ENCODE peak calls at places on chromosome 20, in ten cellular contexts. One of them, this sample, is unnamed. For H3K27me3 and H3K36me3, the result is how much of the 10 kb centered on the place peaks cover.

GRCh38 chr20:16576219-16576618 is 3.0 kb upstream of the KIF16B start:
- DNase-seq in right lobe of liver: no peak
- DNase-seq in ovary: no peak
- DNase-seq in upper lobe of right lung: no peak
- DNase-seq in cardiac muscle cell: no peak
- DNase-seq in fibroblast of lung: no peak
- DNase-seq in adrenal gland: no peak
- DNase-seq in left ventricle myocardium inferior: no peak
- DNase-seq in stomach: no peak
- DNase-seq in PC-9: no peak
- DNase-seq in this sample: no peak

GRCh38 chr20:6829510-6830116 is 62.1 kb downstream of the BMP2 start:
- DNase-seq in PC-9: no peak
- DNase-seq in stomach: no peak
- DNase-seq in fibroblast of lung: peak
- DNase-seq in upper lobe of right lung: no peak
- DNase-seq in cardiac muscle cell: no peak
- DNase-seq in left ventricle myocardium inferior: no peak
- DNase-seq in ovary: no peak
- DNase-seq in adrenal gland: no peak
- DNase-seq in right lobe of liver: no peak
- DNase-seq in this sample: no peak

GRCh38 chr20:10454135-10454750 is 19.1 kb downstream of the SLX4IP start:
- DNase-seq in fibroblast of lung: no peak
- DNase-seq in cardiac muscle cell: no peak
- DNase-seq in upper lobe of right lung: no peak
- DNase-seq in ovary: no peak
- DNase-seq in adrenal gland: no peak
- DNase-seq in stomach: no peak
- DNase-seq in right lobe of liver: no peak
- DNase-seq in left ventricle myocardium inferior: no peak
- DNase-seq in PC-9: no peak
- DNase-seq in this sample: no peak

GRCh38 chr20:60403105-60403741 is 445.0 kb downstream of the CDH26 start:
- DNase-seq in upper lobe of right lung: no peak
- DNase-seq in ovary: no peak
- DNase-seq in stomach: no peak
- DNase-seq in left ventricle myocardium inferior: no peak
- DNase-seq in fibroblast of lung: no peak
- DNase-seq in cardiac muscle cell: no peak
- DNase-seq in adrenal gland: no peak
- DNase-seq in right lobe of liver: no peak
- DNase-seq in PC-9: no peak
- DNase-seq in this sample: no peak

GRCh38 chr20:34473262-34473883 is 42.8 kb upstream of the DYNLRB1 start:
- DNase-seq in adrenal gland: no peak
- DNase-seq in upper lobe of right lung: no peak
- DNase-seq in stomach: no peak
- DNase-seq in right lobe of liver: no peak
- DNase-seq in PC-9: no peak
- DNase-seq in left ventricle myocardium inferior: peak
- DNase-seq in ovary: peak
- DNase-seq in cardiac muscle cell: peak
- DNase-seq in fibroblast of lung: peak
- DNase-seq in this sample: peak

GRCh38 chr20:61700595-61701140 is 365.0 kb downstream of the TAF4 start:
- DNase-seq in stomach: no peak
- DNase-seq in adrenal gland: no peak
- DNase-seq in fibroblast of lung: no peak
- DNase-seq in right lobe of liver: no peak
- DNase-seq in cardiac muscle cell: no peak
- DNase-seq in left ventricle myocardium inferior: no peak
- DNase-seq in upper lobe of right lung: no peak
- DNase-seq in ovary: no peak
- DNase-seq in PC-9: no peak
- DNase-seq in this sample: no peak

GRCh38 chr20:31974975-31975481 is 7.1 kb downstream of the XKR7 start:
- DNase-seq in adrenal gland: no peak
- DNase-seq in ovary: no peak
- DNase-seq in left ventricle myocardium inferior: no peak
- DNase-seq in fibroblast of lung: no peak
- DNase-seq in PC-9: no peak
- DNase-seq in upper lobe of right lung: no peak
- DNase-seq in stomach: no peak
- DNase-seq in cardiac muscle cell: no peak
- DNase-seq in right lobe of liver: no peak
- DNase-seq in this sample: no peak

GRCh38 chr20:9311132-9311531 is 203.3 kb upstream of the LAMP5 start:
- DNase-seq in adrenal gland: no peak
- DNase-seq in fibroblast of lung: peak
- DNase-seq in cardiac muscle cell: no peak
- DNase-seq in left ventricle myocardium inferior: no peak
- DNase-seq in stomach: no peak
- DNase-seq in ovary: no peak
- DNase-seq in upper lobe of right lung: no peak
- DNase-seq in PC-9: no peak
- DNase-seq in right lobe of liver: no peak
- DNase-seq in this sample: no peak

GRCh38 chr20:64153861-64154589 is 10.2 kb upstream of the MYT1 start:
- DNase-seq in upper lobe of right lung: no peak
- DNase-seq in stomach: no peak
- DNase-seq in fibroblast of lung: no peak
- DNase-seq in ovary: no peak
- DNase-seq in adrenal gland: no peak
- DNase-seq in cardiac muscle cell: no peak
- DNase-seq in left ventricle myocardium inferior: no peak
- DNase-seq in PC-9: no peak
- DNase-seq in right lobe of liver: no peak
- DNase-seq in this sample: no peak

GRCh38 chr20:48544402-48545333 is 283.1 kb downstream of the PREX1 start:
- DNase-seq in adrenal gland: no peak
- DNase-seq in cardiac muscle cell: no peak
- DNase-seq in ovary: no peak
- DNase-seq in PC-9: no peak
- DNase-seq in fibroblast of lung: no peak
- DNase-seq in stomach: no peak
- DNase-seq in right lobe of liver: no peak
- DNase-seq in upper lobe of right lung: no peak
- DNase-seq in left ventricle myocardium inferior: no peak
- DNase-seq in this sample: no peak

GRCh38 chr20:35768731-35769664 is 2.8 kb upstream of the PHF20 start:
- DNase-seq in PC-9: peak
- DNase-seq in upper lobe of right lung: peak
- DNase-seq in adrenal gland: peak
- DNase-seq in right lobe of liver: peak
- DNase-seq in stomach: peak
- DNase-seq in fibroblast of lung: peak
- DNase-seq in ovary: peak
- DNase-seq in left ventricle myocardium inferior: peak
- DNase-seq in cardiac muscle cell: peak
- DNase-seq in this sample: no peak

GRCh38 chr20:9912858-9913434 is 74.1 kb upstream of the PAK5 start:
- DNase-seq in adrenal gland: peak
- DNase-seq in left ventricle myocardium inferior: no peak
- DNase-seq in fibroblast of lung: peak
- DNase-seq in right lobe of liver: no peak
- DNase-seq in cardiac muscle cell: peak
- DNase-seq in stomach: peak
- DNase-seq in ovary: no peak
- DNase-seq in upper lobe of right lung: no peak
- DNase-seq in PC-9: no peak
- DNase-seq in this sample: peak

GRCh38 chr20:19583532-19584175 is 174.4 kb upstream of the RIN2 start:
- DNase-seq in right lobe of liver: peak
- DNase-seq in adrenal gland: peak
- DNase-seq in cardiac muscle cell: peak
- DNase-seq in upper lobe of right lung: peak
- DNase-seq in PC-9: no peak
- DNase-seq in fibroblast of lung: peak
- DNase-seq in ovary: peak
- DNase-seq in stomach: peak
- DNase-seq in left ventricle myocardium inferior: peak
- DNase-seq in this sample: no peak

GRCh38 chr20:47396762-47397476 is 40.4 kb upstream of the ZMYND8 start:
- DNase-seq in left ventricle myocardium inferior: no peak
- DNase-seq in right lobe of liver: no peak
- DNase-seq in stomach: no peak
- DNase-seq in PC-9: no peak
- DNase-seq in ovary: no peak
- DNase-seq in upper lobe of right lung: no peak
- DNase-seq in cardiac muscle cell: no peak
- DNase-seq in fibroblast of lung: peak
- DNase-seq in adrenal gland: no peak
- DNase-seq in this sample: no peak

GRCh38 chr20:20198011-20198410 is 145.7 kb downstream of the CFAP61 start:
- DNase-seq in ovary: no peak
- DNase-seq in PC-9: no peak
- DNase-seq in cardiac muscle cell: no peak
- DNase-seq in upper lobe of right lung: no peak
- DNase-seq in fibroblast of lung: no peak
- DNase-seq in adrenal gland: no peak
- DNase-seq in stomach: no peak
- DNase-seq in left ventricle myocardium inferior: no peak
- DNase-seq in right lobe of liver: no peak
- DNase-seq in this sample: no peak

GRCh38 chr20:57592263-57593092 is 27.7 kb downstream of the ZBP1 start:
- DNase-seq in stomach: no peak
- DNase-seq in upper lobe of right lung: no peak
- DNase-seq in PC-9: no peak
- DNase-seq in right lobe of liver: peak
- DNase-seq in fibroblast of lung: no peak
- DNase-seq in left ventricle myocardium inferior: no peak
- DNase-seq in cardiac muscle cell: no peak
- DNase-seq in ovary: no peak
- DNase-seq in adrenal gland: no peak
- DNase-seq in this sample: no peak
- H3K27me3 ChIP-seq in stomach: under half
- H3K27me3 ChIP-seq in upper lobe of right lung: under half
- H3K27me3 ChIP-seq in PC-9: under half
- H3K27me3 ChIP-seq in right lobe of liver: under half
- H3K27me3 ChIP-seq in fibroblast of lung: under half
- H3K27me3 ChIP-seq in left ventricle myocardium inferior: under half
- H3K27me3 ChIP-seq in cardiac muscle cell: under half
- H3K27me3 ChIP-seq in ovary: under half
- H3K27me3 ChIP-seq in adrenal gland: under half
- H3K27me3 ChIP-seq in this sample: under half

GRCh38 chr20:62913043-62913630 is 13.2 kb downstream of the DIDO1 start:
- DNase-seq in ovary: no peak
- DNase-seq in stomach: no peak
- DNase-seq in left ventricle myocardium inferior: no peak
- DNase-seq in right lobe of liver: no peak
- DNase-seq in PC-9: no peak
- DNase-seq in upper lobe of right lung: no peak
- DNase-seq in fibroblast of lung: no peak
- DNase-seq in cardiac muscle cell: no peak
- DNase-seq in adrenal gland: no peak
- DNase-seq in this sample: no peak

GRCh38 chr20:62910777-62911497 is 15.4 kb downstream of the DIDO1 start:
- DNase-seq in stomach: no peak
- DNase-seq in upper lobe of right lung: no peak
- DNase-seq in left ventricle myocardium inferior: no peak
- DNase-seq in adrenal gland: no peak
- DNase-seq in right lobe of liver: no peak
- DNase-seq in PC-9: no peak
- DNase-seq in ovary: no peak
- DNase-seq in cardiac muscle cell: no peak
- DNase-seq in fibroblast of lung: no peak
- DNase-seq in this sample: no peak

GRCh38 chr20:62908971-62909791 is 17.1 kb downstream of the DIDO1 start:
- DNase-seq in ovary: no peak
- DNase-seq in cardiac muscle cell: no peak
- DNase-seq in left ventricle myocardium inferior: no peak
- DNase-seq in adrenal gland: no peak
- DNase-seq in upper lobe of right lung: no peak
- DNase-seq in stomach: no peak
- DNase-seq in right lobe of liver: no peak
- DNase-seq in PC-9: no peak
- DNase-seq in fibroblast of lung: no peak
- DNase-seq in this sample: no peak

GRCh38 chr20:62910217-62910766 is 16.0 kb downstream of the DIDO1 start:
- DNase-seq in adrenal gland: no peak
- DNase-seq in left ventricle myocardium inferior: no peak
- DNase-seq in cardiac muscle cell: no peak
- DNase-seq in PC-9: no peak
- DNase-seq in stomach: no peak
- DNase-seq in upper lobe of right lung: no peak
- DNase-seq in fibroblast of lung: no peak
- DNase-seq in ovary: no peak
- DNase-seq in right lobe of liver: no peak
- DNase-seq in this sample: no peak

GRCh38 chr20:62911701-62912280 is 14.5 kb downstream of the DIDO1 start:
- DNase-seq in cardiac muscle cell: no peak
- DNase-seq in right lobe of liver: no peak
- DNase-seq in PC-9: no peak
- DNase-seq in ovary: no peak
- DNase-seq in stomach: no peak
- DNase-seq in adrenal gland: no peak
- DNase-seq in fibroblast of lung: no peak
- DNase-seq in left ventricle myocardium inferior: no peak
- DNase-seq in upper lobe of right lung: no peak
- DNase-seq in this sample: no peak
- H3K36me3 ChIP-seq in cardiac muscle cell: under half
- H3K36me3 ChIP-seq in right lobe of liver: under half
- H3K36me3 ChIP-seq in PC-9: under half
- H3K36me3 ChIP-seq in ovary: under half
- H3K36me3 ChIP-seq in stomach: half or more
- H3K36me3 ChIP-seq in adrenal gland: half or more
- H3K36me3 ChIP-seq in fibroblast of lung: under half
- H3K36me3 ChIP-seq in left ventricle myocardium inferior: half or more
- H3K36me3 ChIP-seq in upper lobe of right lung: half or more
- H3K36me3 ChIP-seq in this sample: half or more

GRCh38 chr20:58392286-58392685 is 3.3 kb downstream of the VAPB start:
- DNase-seq in fibroblast of lung: no peak
- DNase-seq in stomach: no peak
- DNase-seq in adrenal gland: no peak
- DNase-seq in left ventricle myocardium inferior: no peak
- DNase-seq in right lobe of liver: no peak
- DNase-seq in ovary: no peak
- DNase-seq in cardiac muscle cell: no peak
- DNase-seq in PC-9: no peak
- DNase-seq in upper lobe of right lung: no peak
- DNase-seq in this sample: no peak
- H3K27ac ChIP-seq in fibroblast of lung: no peak
- H3K27ac ChIP-seq in stomach: no peak
- H3K27ac ChIP-seq in adrenal gland: no peak
- H3K27ac ChIP-seq in left ventricle myocardium inferior: no peak
- H3K27ac ChIP-seq in right lobe of liver: no peak
- H3K27ac ChIP-seq in ovary: no peak
- H3K27ac ChIP-seq in cardiac muscle cell: no peak
- H3K27ac ChIP-seq in PC-9: no peak
- H3K27ac ChIP-seq in upper lobe of right lung: no peak
- H3K27ac ChIP-seq in this sample: no peak

DNA sequence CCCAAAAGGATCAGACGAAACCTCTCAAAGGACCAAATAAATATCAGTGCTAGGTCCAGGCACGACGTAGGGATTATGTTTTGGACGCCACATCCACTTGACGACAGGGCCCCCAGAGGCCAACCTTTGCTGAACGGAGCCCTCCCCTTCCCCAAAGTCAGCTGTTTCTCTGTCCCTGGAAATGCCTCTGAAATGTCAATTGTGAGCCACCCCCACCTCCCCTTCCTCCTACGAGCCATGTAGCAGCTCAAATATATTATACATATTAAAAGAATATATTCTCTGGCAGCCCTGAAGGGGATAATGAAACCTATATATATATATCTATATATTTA is 39.6 kb upstream of the BLCAP start:
- DNase-seq in stomach: no peak
- DNase-seq in upper lobe of right lung: no peak
- DNase-seq in ovary: no peak
- DNase-seq in fibroblast of lung: no peak
- DNase-seq in adrenal gland: no peak
- DNase-seq in left ventricle myocardium inferior: no peak
- DNase-seq in PC-9: no peak
- DNase-seq in cardiac muscle cell: peak
- DNase-seq in right lobe of liver: no peak
- DNase-seq in this sample: no peak
- H3K27me3 ChIP-seq in stomach: half or more
- H3K27me3 ChIP-seq in upper lobe of right lung: half or more
- H3K27me3 ChIP-seq in ovary: under half
- H3K27me3 ChIP-seq in fibroblast of lung: under half
- H3K27me3 ChIP-seq in adrenal gland: under half
- H3K27me3 ChIP-seq in left ventricle myocardium inferior: half or more
- H3K27me3 ChIP-seq in PC-9: half or more
- H3K27me3 ChIP-seq in cardiac muscle cell: under half
- H3K27me3 ChIP-seq in right lobe of liver: under half
- H3K27me3 ChIP-seq in this sample: under half